ENCODE peak calls at places on chromosome 1, in five cellular contexts. One of them, this sample, is unnamed.

GRCh38 chr1:214354440-214355148 is 73.6 kb downstream of the SMYD2 start:
- DNase-seq in WERI-Rb-1: no peak
- DNase-seq in brain microvascular endothelial cell: no peak
- DNase-seq in breast epithelium: no peak
- DNase-seq in stimulated activated CD8-positive, alpha-beta memory T cell treated with anti-CD3 and anti-CD28 coated beads, Interleukin-4, amount 100 ng/mL, for 1 hour: no peak
- DNase-seq in this sample: no peak

GRCh38 chr1:95982706-95983105 is 738.9 kb upstream of the PTBP2 start:
- DNase-seq in WERI-Rb-1: no peak
- DNase-seq in brain microvascular endothelial cell: no peak
- DNase-seq in breast epithelium: no peak
- DNase-seq in stimulated activated CD8-positive, alpha-beta memory T cell treated with anti-CD3 and anti-CD28 coated beads, Interleukin-4, amount 100 ng/mL, for 1 hour: no peak
- DNase-seq in this sample: no peak

GRCh38 chr1:27393641-27394281 is 1.3 kb downstream of the GPR3 start:
- DNase-seq in WERI-Rb-1: no peak
- DNase-seq in brain microvascular endothelial cell: no peak
- DNase-seq in breast epithelium: no peak
- DNase-seq in stimulated activated CD8-positive, alpha-beta memory T cell treated with anti-CD3 and anti-CD28 coated beads, Interleukin-4, amount 100 ng/mL, for 1 hour: no peak
- DNase-seq in this sample: no peak

GRCh38 chr1:225977937-225978748 is 21.0 kb downstream of the SDE2 start:
- DNase-seq in WERI-Rb-1: no peak
- DNase-seq in brain microvascular endothelial cell: no peak
- DNase-seq in breast epithelium: no peak
- DNase-seq in stimulated activated CD8-positive, alpha-beta memory T cell treated with anti-CD3 and anti-CD28 coated beads, Interleukin-4, amount 100 ng/mL, for 1 hour: no peak
- DNase-seq in this sample: no peak

GRCh38 chr1:165816157-165816556 is 11.3 kb upstream of the UCK2 start:
- DNase-seq in WERI-Rb-1: no peak
- DNase-seq in brain microvascular endothelial cell: no peak
- DNase-seq in breast epithelium: no peak
- DNase-seq in stimulated activated CD8-positive, alpha-beta memory T cell treated with anti-CD3 and anti-CD28 coated beads, Interleukin-4, amount 100 ng/mL, for 1 hour: no peak
- DNase-seq in this sample: no peak

GRCh38 chr1:30704765-30705509 is 18.4 kb downstream of the MATN1 start:
- DNase-seq in WERI-Rb-1: no peak
- DNase-seq in brain microvascular endothelial cell: no peak
- DNase-seq in breast epithelium: no peak
- DNase-seq in stimulated activated CD8-positive, alpha-beta memory T cell treated with anti-CD3 and anti-CD28 coated beads, Interleukin-4, amount 100 ng/mL, for 1 hour: no peak
- DNase-seq in this sample: no peak

GRCh38 chr1:180042994-180043622 is 88.5 kb downstream of the CEP350 start:
- DNase-seq in WERI-Rb-1: no peak
- DNase-seq in brain microvascular endothelial cell: peak
- DNase-seq in breast epithelium: no peak
- DNase-seq in stimulated activated CD8-positive, alpha-beta memory T cell treated with anti-CD3 and anti-CD28 coated beads, Interleukin-4, amount 100 ng/mL, for 1 hour: no peak
- DNase-seq in this sample: no peak

GRCh38 chr1:184838374-184838995 is 83.8 kb upstream of the EDEM3 start:
- DNase-seq in WERI-Rb-1: no peak
- DNase-seq in brain microvascular endothelial cell: peak
- DNase-seq in breast epithelium: peak
- DNase-seq in stimulated activated CD8-positive, alpha-beta memory T cell treated with anti-CD3 and anti-CD28 coated beads, Interleukin-4, amount 100 ng/mL, for 1 hour: no peak
- DNase-seq in this sample: no peak

GRCh38 chr1:37931148-37931492 is 15.7 kb downstream of the INPP5B start:
- DNase-seq in WERI-Rb-1: no peak
- DNase-seq in brain microvascular endothelial cell: no peak
- DNase-seq in breast epithelium: no peak
- DNase-seq in stimulated activated CD8-positive, alpha-beta memory T cell treated with anti-CD3 and anti-CD28 coated beads, Interleukin-4, amount 100 ng/mL, for 1 hour: no peak
- DNase-seq in this sample: peak

GRCh38 chr1:237867380-237867888 is 23.3 kb downstream of the ZP4 start:
- DNase-seq in WERI-Rb-1: peak
- DNase-seq in brain microvascular endothelial cell: no peak
- DNase-seq in breast epithelium: no peak
- DNase-seq in stimulated activated CD8-positive, alpha-beta memory T cell treated with anti-CD3 and anti-CD28 coated beads, Interleukin-4, amount 100 ng/mL, for 1 hour: no peak
- DNase-seq in this sample: no peak

This sample was measured in activated naive CD8-positive, alpha-beta T cell treated with anti-CD3 and anti-CD28 coated beads, Interleukin-2, amount 10 ng/mL, durations not matched to agents 7 days and 5 days.